ENCODE peak calls at places on chromosome 16, in seven cellular contexts. G is HEK293T; U is GM23338; I is stimulated activated CD4-positive, alpha-beta T cell treated with anti-CD3 and anti-CD28 coated beads, Interleukin-4, amount 100 ng/mL, for 48 hours; M is NCI-H510A treated with DMSO at 0.1 percent for 48 hours; C is mesenchymal stem cell; Z is hypothalamus. N is an unnamed sample.

GRCh38 chr16:89264800-89265550 is 47.5 kb downstream of the ZNF778 start:
- DNase-seq in U (no peak), Z (no peak), G (no peak), I (no peak), C (no peak), M (no peak), N (no peak)

GRCh38 chr16:67666538-67667433 is at the start of the genes C16orf86 and ENKD1:
- DNase-seq in I (peak; percentile 69), C (peak; percentile 81), G (peak; percentile 86), Z (peak; percentile 64), M (peak; percentile 27), U (peak; percentile 93), N (peak; percentile 81)

GRCh38 chr16:67961551-67961957 is 6.9 kb downstream of the SLC12A4 start:
- DNase-seq in I (no peak), C (no peak), U (no peak), Z (no peak), M (peak; percentile 93), G (no peak), N (no peak)

GRCh38 chr16:53849585-53849984 is 145.6 kb downstream of the FTO start:
- DNase-seq in U (no peak), Z (no peak), G (no peak), C (no peak), M (no peak), I (no peak), N (no peak)

GRCh38 chr16:4316732-4317461 is 1.0 kb downstream of the GLIS2 start:
- DNase-seq in M (peak; percentile 41), I (no peak), U (no peak), C (no peak), G (no peak), Z (peak; percentile 25), N (peak; percentile 55)

GRCh38 chr16:89956511-89957213 is 8.1 kb downstream of the DEF8 start:
- DNase-seq in Z (no peak), U (no peak), G (no peak), I (no peak), C (no peak), M (no peak), N (no peak)

GRCh38 chr16:4689864-4690704 is 3.3 kb upstream of the NUDT16L1 start:
- DNase-seq in Z (no peak), I (no peak), G (no peak), C (no peak), U (no peak), M (no peak), N (no peak)

GRCh38 chr16:88508376-88508867 is 55.3 kb downstream of the ZFPM1 start:
- DNase-seq in U (no peak), Z (no peak), M (no peak), I (no peak), G (no peak), C (no peak), N (no peak)

GRCh38 chr16:73066321-73066926 is 18.5 kb upstream of the ZFHX3 start:
- DNase-seq in C (no peak), U (peak; percentile 62), M (no peak), G (no peak), Z (no peak), I (no peak), N (no peak)

GRCh38 chr16:14378131-14378551 is 251.9 kb downstream of the PARN start:
- DNase-seq in M (no peak), I (no peak), Z (no peak), C (no peak), G (no peak), U (no peak), N (no peak)

GRCh38 chr16:68514511-68514910 is 24.6 kb upstream of the ZFP90 start:
- DNase-seq in U (no peak), Z (no peak), M (no peak), I (no peak), G (no peak), C (no peak), N (no peak)

GRCh38 chr16:22189473-22190168 is 16.5 kb upstream of the EEF2K start:
- DNase-seq in I (peak; percentile 78), G (no peak), Z (peak; percentile 9), U (peak; percentile 59), M (peak; percentile 66), C (peak; percentile 38), N (peak; percentile 81)

GRCh38 chr16:1331712-1332617 is 1.5 kb upstream of the BAIAP3 start:
- DNase-seq in C (peak; percentile 93), G (no peak), I (no peak), Z (no peak), U (peak; percentile 99), M (peak; percentile 71), N (no peak)

GRCh38 chr16:30662449-30662848 is 4.2 kb downstream of the FBRS start:
- DNase-seq in M (no peak), I (no peak), C (no peak), U (no peak), Z (no peak), G (no peak), N (no peak)

GRCh38 chr16:24626251-24626650 is 86.9 kb downstream of the RBBP6 start:
- DNase-seq in C (peak; percentile 40), M (no peak), Z (no peak), I (no peak), G (no peak), U (no peak), N (no peak)

GRCh38 chr16:50653056-50653455 is 28.1 kb downstream of the SNX20 start:
- DNase-seq in U (no peak), M (no peak), G (no peak), Z (no peak), C (no peak), I (no peak), N (no peak)

GRCh38 chr16:86676216-86676800 is 98.0 kb downstream of the FOXL1 start:
- DNase-seq in G (no peak), Z (no peak), U (no peak), M (no peak), I (no peak), C (peak; percentile 74), N (no peak)

GRCh38 chr16:87057951-87058560 is 259.1 kb downstream of the C16orf95 start:
- DNase-seq in M (no peak), C (no peak), Z (no peak), I (no peak), G (no peak), U (no peak), N (no peak)

GRCh38 chr16:56856876-56857447 is 8.0 kb upstream of the SLC12A3 start:
- DNase-seq in M (no peak), Z (no peak), C (no peak), U (no peak), I (no peak), G (no peak), N (no peak)

GRCh38 chr16:10950393-10950792 is 6.0 kb downstream of the CLEC16A start:
- DNase-seq in U (no peak), G (no peak), I (no peak), C (peak; percentile 56), M (no peak), Z (no peak), N (peak; percentile 93)

N was measured in G401.